ENCODE peak calls at places on chromosome 20, in six cellular contexts. U is CD8-positive, alpha-beta memory T cell; B is stimulated activated naive CD8-positive, alpha-beta T cell treated with anti-CD3 and anti-CD28 coated beads, Interleukin-15, Interleukin-2, amounts not matched to agents 100 U/mL and 50 U/mL, for 24 hours; M is IMR-90; D is breast epithelium; V is effector CD8-positive, alpha-beta T cell. N is an unnamed sample.

GRCh38 chr20:57298457-57298856 is 31.1 kb upstream of the SPO11 start:
- DNase-seq in M (no peak), V (no peak), D (no peak), U (no peak), B (no peak), N (no peak)

GRCh38 chr20:51800132-51800721 is 2.1 kb downstream of the SALL4 start:
- DNase-seq in D (peak; percentile 64), U (peak; percentile 72), V (peak; percentile 4), B (peak; percentile 86), M (no peak), N (peak; percentile 40)

GRCh38 chr20:51460163-51460562 is 82.4 kb downstream of the NFATC2 start:
- DNase-seq in U (no peak), M (no peak), V (no peak), B (no peak), D (no peak), N (no peak)

GRCh38 chr20:25194333-25194972 is 1.1 kb upstream of the ENTPD6 start:
- DNase-seq in V (no peak), B (no peak), U (peak; percentile 49), D (no peak), M (no peak), N (no peak)

GRCh38 chr20:38123021-38123587 is 42.0 kb downstream of the TGM2 start:
- DNase-seq in B (no peak), V (no peak), M (peak; percentile 78), U (no peak), D (no peak), N (no peak)

GRCh38 chr20:36670665-36671357 is 24.8 kb upstream of the SLA2 start:
- DNase-seq in V (no peak), U (no peak), B (no peak), M (no peak), D (no peak), N (no peak)

GRCh38 chr20:49593441-49594142 is 25.7 kb upstream of the PTGIS start:
- DNase-seq in D (no peak), V (no peak), B (peak; percentile 52), M (no peak), U (no peak), N (no peak)

GRCh38 chr20:39885975-39886649 is 802.9 kb downstream of the MAFB start:
- DNase-seq in V (no peak), M (peak; percentile 88), D (peak; percentile 55), U (no peak), B (peak; percentile 10), N (no peak)

GRCh38 chr20:8309638-8310037 is 177.6 kb downstream of the PLCB1 start:
- DNase-seq in D (no peak), U (no peak), V (no peak), M (peak; percentile 15), B (no peak), N (no peak)

GRCh38 chr20:49541733-49542513 is 26.0 kb downstream of the PTGIS start:
- DNase-seq in B (peak; percentile 76), V (peak; percentile 13), U (peak; percentile 70), D (peak; percentile 72), M (peak; percentile 63), N (peak; percentile 35)

GRCh38 chr20:21981607-21982344 is 276.3 kb downstream of the PAX1 start:
- DNase-seq in M (no peak), D (no peak), U (no peak), B (no peak), V (no peak), N (no peak)